ENCODE peak calls at places on chromosomes 5 and 9, in six cellular contexts. X is breast epithelium, W is AG04450, D is RWPE2, O is WTC11, N is GM23338. U is an unnamed sample.

GRCh38 chr9:98339987-98340564 is 84.6 kb upstream of the TBC1D2 start:
- DNase-seq in N (no peak), D (no peak), O (no peak), X (no peak), W (no peak), U (no peak)

GRCh38 chr5:176733586-176734262 is 76.6 kb upstream of the UNC5A start:
- DNase-seq in W (no peak), D (peak; percentile 56), N (no peak), O (no peak), X (no peak), U (no peak)

GRCh38 chr9:85723220-85723619 is 18.5 kb downstream of the AGTPBP1 start:
- DNase-seq in X (no peak), W (no peak), N (peak; percentile 86), O (peak; percentile 85), D (no peak), U (no peak)

GRCh38 chr9:137158625-137159024 is 11.2 kb downstream of the LRRC26 start:
- DNase-seq in W (no peak), N (no peak), X (no peak), D (no peak), O (no peak), U (no peak)

GRCh38 chr9:121283072-121283398 is 15.1 kb downstream of the GSN start:
- DNase-seq in X (no peak), N (no peak), O (no peak), D (no peak), W (no peak), U (no peak)

GRCh38 chr5:180669661-180670060 is 20.3 kb upstream of the FLT4 start:
- DNase-seq in N (no peak), O (no peak), W (no peak), D (no peak), X (no peak), U (no peak)

GRCh38 chr9:27003406-27004147 is 1.9 kb downstream of the LRRC19 start:
- DNase-seq in N (no peak), O (no peak), X (no peak), W (no peak), D (no peak), U (no peak)

GRCh38 chr9:137832830-137833590 is 44.6 kb upstream of the CACNA1B start:
- DNase-seq in W (no peak), O (no peak), D (no peak), N (no peak), X (no peak), U (no peak)

GRCh38 chr5:141031006-141031405 is 20.2 kb upstream of the PCDHB1 start:
- DNase-seq in W (no peak), X (no peak), D (no peak), N (no peak), O (no peak), U (no peak)

GRCh38 chr5:135547590-135548254 is 12.0 kb upstream of the NEUROG1 start:
- DNase-seq in D (no peak), X (no peak), O (no peak), N (no peak), W (no peak), U (no peak)

GRCh38 chr5:1161832-1162229 is 39.6 kb upstream of the SLC6A19 start:
- DNase-seq in D (peak; percentile 83), W (no peak), N (no peak), O (no peak), X (peak; percentile 89), U (no peak)

GRCh38 chr5:100270323-100270771 is 264.8 kb upstream of the FAM174A start:
- DNase-seq in W (no peak), X (no peak), O (no peak), D (no peak), N (no peak), U (no peak)

GRCh38 chr5:93193756-93194155 is 387.3 kb downstream of the NR2F1-AS1 start:
- DNase-seq in X (no peak), D (no peak), W (no peak), N (no peak), O (no peak), U (no peak)

GRCh38 chr5:171520300-171521170 is 101.1 kb downstream of the FGF18 start:
- DNase-seq in O (peak; percentile 81), W (no peak), X (no peak), D (no peak), N (peak; percentile 89), U (no peak)

GRCh38 chr5:15097552-15097951 is 226.0 kb upstream of the ANKH start:
- DNase-seq in O (no peak), W (no peak), D (no peak), N (no peak), X (no peak), U (no peak)

GRCh38 chr9:23563497-23563896 is 262.5 kb downstream of the ELAVL2 start:
- DNase-seq in D (no peak), O (no peak), W (no peak), N (no peak), X (no peak), U (no peak)

GRCh38 chr5:34652916-34653315 is 3.2 kb upstream of the RAI14 start:
- DNase-seq in W (no peak), N (no peak), D (no peak), X (no peak), O (no peak), U (no peak)

GRCh38 chr9:116951588-116952433 is 264.7 kb downstream of the TRIM32 start:
- DNase-seq in D (no peak), W (peak; percentile 88), N (no peak), O (no peak), X (no peak), U (no peak)

GRCh38 chr9:121876658-121877271 is 216.3 kb downstream of the TTLL11 start:
- DNase-seq in D (peak; percentile 31), O (no peak), W (peak; percentile 52), N (no peak), X (no peak), U (no peak)

GRCh38 chr5:132753135-132753987 is 6.1 kb downstream of the CCNI2 start:
- DNase-seq in N (peak; percentile 57), X (peak; percentile 50), W (no peak), O (peak; percentile 40), D (no peak), U (no peak)

GRCh38 chr9:107504585-107505455 is 15.3 kb upstream of the KLF4 start:
- DNase-seq in W (peak; percentile 43), X (peak; percentile 31), O (no peak), D (no peak), N (no peak), U (no peak)

DNA sequence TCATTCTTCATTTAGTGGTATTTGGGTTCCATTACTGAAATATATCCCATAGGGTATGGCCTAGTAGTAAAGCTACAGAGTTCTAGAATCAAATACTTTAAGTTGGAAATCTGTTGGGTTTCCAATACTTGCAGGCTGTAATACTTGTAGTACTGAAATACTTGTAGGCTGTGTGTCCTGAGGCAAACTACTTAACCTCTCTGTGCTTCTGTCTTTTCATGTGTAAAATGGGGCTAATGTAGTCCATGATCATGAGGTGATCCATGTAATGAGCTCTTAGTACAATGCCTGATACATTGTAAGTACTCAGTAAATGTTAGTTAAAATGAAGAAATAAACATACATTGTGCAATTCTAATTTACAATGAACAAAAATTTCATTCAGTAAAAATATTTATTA is 368.9 kb downstream of the CSNK1G3 start:
- DNase-seq in W (no peak), D (no peak), X (no peak), O (no peak), N (no peak), U (no peak)
- TF ChIP-seq CTCF in W (no peak), D (no peak), X (no peak), O (no peak), N (no peak), U (no peak)

GRCh38 chr5:7902201-7902600 is 33.3 kb downstream of the MTRR start:
- DNase-seq in W (no peak), N (no peak), D (no peak), O (no peak), X (no peak), U (no peak)

GRCh38 chr5:7894860-7895259 is 25.9 kb downstream of the MTRR start:
- DNase-seq in X (no peak), N (no peak), D (no peak), W (no peak), O (no peak), U (no peak)

GRCh38 chr5:7894439-7894838 is 25.5 kb downstream of the MTRR start:
- DNase-seq in O (no peak), W (no peak), D (no peak), X (no peak), N (no peak), U (no peak)

GRCh38 chr5:7897014-7897600 is 28.2 kb downstream of the MTRR start:
- DNase-seq in N (peak; percentile 43), X (no peak), W (no peak), D (no peak), O (peak; percentile 58), U (no peak)
- TF ChIP-seq CTCF in N (peak; percentile 64), X (no peak), W (peak; percentile 54), D (peak; percentile 53), O (no peak), U (no peak)

DNA sequence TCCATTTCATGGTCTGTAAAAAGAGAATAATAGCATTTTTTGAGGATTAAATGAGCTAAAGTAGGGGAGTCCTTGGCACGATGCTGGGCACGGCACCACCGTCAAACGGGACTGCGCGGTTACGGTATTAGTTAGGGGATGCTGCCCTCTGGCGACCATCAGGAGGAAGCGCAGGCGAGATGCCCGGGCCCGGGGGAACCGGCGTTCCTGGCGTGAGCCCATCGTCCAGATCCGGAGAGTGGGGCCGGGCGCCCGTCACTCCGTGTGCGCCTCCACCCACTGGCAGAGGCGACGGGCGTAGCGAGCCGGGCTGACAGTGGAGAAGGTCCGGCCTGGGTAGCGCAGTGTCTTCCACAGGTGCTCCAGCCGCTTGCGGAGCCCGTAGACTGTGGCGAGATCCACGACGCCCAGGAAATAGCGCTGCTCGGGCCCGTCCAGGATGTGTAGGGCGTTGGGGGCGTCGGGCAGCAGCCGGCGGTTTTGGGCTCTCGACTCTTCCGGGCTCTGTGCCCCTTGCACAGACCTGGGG is 4.8 kb upstream of the ST6GALNAC4 start:
- DNase-seq in W (no peak), X (no peak), O (peak; percentile 83), N (peak; percentile 75), D (no peak), U (peak; percentile 75)
- TF ChIP-seq CTCF in W (peak; percentile 82), X (peak; percentile 97), O (peak; percentile 95), N (peak; percentile 95), D (peak; percentile 88), U (no peak)

GRCh38 chr9:133362359-133363044 is 6.2 kb downstream of the SURF2 start:
- DNase-seq in D (no peak), O (no peak), N (no peak), W (no peak), X (no peak), U (no peak)

GRCh38 chr9:133360400-133361393 is 4.3 kb downstream of the SURF2 start:
- DNase-seq in W (no peak), O (no peak), X (no peak), N (no peak), D (no peak), U (no peak)

GRCh38 chr9:133357656-133358055 is 1.3 kb downstream of the SURF2 start:
- DNase-seq in O (no peak), D (no peak), W (no peak), N (no peak), X (no peak), U (no peak)

GRCh38 chr9:133361507-133362092 is 5.2 kb downstream of the SURF2 start:
- DNase-seq in W (no peak), D (no peak), N (no peak), O (no peak), X (no peak), U (no peak)

GRCh38 chr9:133359420-133360175 is 3.2 kb downstream of the SURF2 start:
- DNase-seq in O (peak; percentile 56), D (no peak), X (no peak), N (peak; percentile 72), W (no peak), U (no peak)
- TF ChIP-seq CTCF in O (no peak), D (peak; percentile 38), X (no peak), N (peak; percentile 77), W (peak; percentile 23), U (no peak)